ENCODE peak calls at places on chromosomes 16 and 17, in five cellular contexts. Y is CD14-positive monocyte, J is fibroblast of mammary gland, Z is heart right ventricle, D is NCI-H460. V is an unnamed sample.

GRCh38 chr17:50488880-50489279 is 10.2 kb downstream of the RSAD1 start:
- DNase-seq in Y (no peak), J (no peak), Z (no peak), D (no peak), V (no peak)

GRCh38 chr17:82041139-82041814 is 3.8 kb upstream of the DCXR start:
- DNase-seq in Y (no peak), J (peak), Z (no peak), D (no peak), V (no peak)

GRCh38 chr16:35239561-35239960 is 1780.1 kb downstream of the TP53TG3F start:
- DNase-seq in Y (no peak), J (no peak), Z (no peak), D (no peak), V (no peak)

GRCh38 chr17:6426356-6427101 is 8.4 kb downstream of the AIPL1 start:
- DNase-seq in Y (no peak), J (no peak), Z (no peak), D (no peak), V (no peak)

GRCh38 chr16:54268766-54269165 is 17.8 kb downstream of the IRX3 start:
- DNase-seq in Y (no peak), J (no peak), Z (no peak), D (no peak), V (no peak)

GRCh38 chr16:58713742-58714141 is 20.4 kb downstream of the GOT2 start:
- DNase-seq in Y (no peak), J (no peak), Z (no peak), D (no peak), V (no peak)

GRCh38 chr16:21116148-21116693 is 34.4 kb downstream of the DNAH3 start:
- DNase-seq in Y (peak), J (peak), Z (no peak), D (no peak), V (peak)

GRCh38 chr16:14057878-14058382 is 13.2 kb upstream of the MRTFB start:
- DNase-seq in Y (no peak), J (peak), Z (peak), D (no peak), V (no peak)

GRCh38 chr16:20871258-20871657 is 28.9 kb downstream of the DCUN1D3 start:
- DNase-seq in Y (no peak), J (no peak), Z (no peak), D (no peak), V (no peak)

V was measured in foreskin melanocyte.